ENCODE peak calls at places on chromosomes 13 and 19, in ten cellular contexts. Q is activated CD4-positive, alpha-beta T cell treated with anti-CD3 and anti-CD28 coated beads for 48 hours; V is germinal center; J is omental fat pad; L is hepatocyte; O is RKO; K is NCI-H510A treated with DMSO at 0.1 percent for 48 hours; A is RCC 7860; Z is HFFc6; U is CMK. T is an unnamed sample.

GRCh38 chr13:60326273-60326672 is 70.7 kb upstream of the TDRD3 start:
- DNase-seq in K (no peak), Z (no peak), O (peak; percentile 20), U (no peak), L (no peak), V (no peak), J (no peak), A (no peak), Q (no peak), T (no peak)

GRCh38 chr13:53778937-53779336 is 750.3 kb downstream of the OLFM4 start:
- DNase-seq in K (no peak), O (peak; percentile 47), Q (no peak), J (no peak), U (no peak), Z (no peak), V (no peak), A (no peak), L (no peak), T (no peak)

GRCh38 chr19:10353793-10354391 is 14.5 kb upstream of the ICAM3 start:
- DNase-seq in Q (peak; percentile 85), V (no peak), J (no peak), A (no peak), O (peak; percentile 40), L (peak; percentile 78), K (no peak), Z (no peak), U (no peak), T (no peak)

GRCh38 chr19:1923319-1923718 is 17.7 kb upstream of the CSNK1G2 start:
- DNase-seq in L (no peak), Q (peak; percentile 70), U (no peak), O (no peak), J (no peak), K (no peak), V (peak; percentile 38), Z (no peak), A (no peak), T (no peak)

GRCh38 chr13:94433055-94433947 is 46.2 kb downstream of the DCT start:
- DNase-seq in Z (no peak), V (peak; percentile 4), J (no peak), L (peak; percentile 83), Q (peak; percentile 58), O (no peak), U (no peak), K (peak; percentile 84), A (no peak), T (no peak)

GRCh38 chr19:40799558-40800338 is 757 bp downstream of the EGLN2 start:
- DNase-seq in Z (no peak), A (no peak), U (no peak), K (no peak), O (no peak), L (peak; percentile 66), Q (peak; percentile 40), V (no peak), J (no peak), T (no peak)

GRCh38 chr13:77729502-77730221 is 32.2 kb downstream of the SLAIN1 start:
- DNase-seq in K (no peak), Q (peak; percentile 51), J (no peak), V (no peak), A (no peak), U (no peak), Z (no peak), L (no peak), O (no peak), T (no peak)

GRCh38 chr13:87403748-87404432 is 267.3 kb upstream of the SLITRK5 start:
- DNase-seq in L (no peak), A (no peak), J (no peak), U (no peak), K (no peak), Z (no peak), V (no peak), O (no peak), Q (no peak), T (no peak)

GRCh38 chr19:2613507-2614295 is 88.8 kb downstream of the GNG7 start:
- DNase-seq in U (no peak), O (peak; percentile 32), V (peak; percentile 64), K (no peak), L (peak; percentile 66), Q (peak; percentile 74), Z (peak; percentile 13), A (no peak), J (no peak), T (no peak)

GRCh38 chr19:6167115-6167514 is 31.6 kb downstream of the ACSBG2 start:
- DNase-seq in A (no peak), O (no peak), Z (no peak), J (no peak), K (no peak), Q (no peak), L (no peak), U (no peak), V (no peak), T (no peak)

GRCh38 chr19:58554494-58555368 is at the start of gene CHMP2A:
- DNase-seq in L (peak; percentile 99), Z (peak; percentile 97), A (peak; percentile 85), U (peak; percentile 95), J (peak; percentile 97), O (peak; percentile 97), V (peak; percentile 95), K (no peak), Q (peak; percentile 99), T (peak; percentile 93)

GRCh38 chr19:49431330-49431749 is 6.2 kb downstream of the GFY start:
- DNase-seq in K (no peak), J (no peak), Q (peak; percentile 59), V (peak; percentile 69), A (no peak), Z (no peak), L (no peak), O (no peak), U (no peak), T (no peak)

GRCh38 chr19:23571175-23571574 is 115.8 kb downstream of the ZNF675 start:
- DNase-seq in A (no peak), U (no peak), V (no peak), K (no peak), O (no peak), L (no peak), J (no peak), Q (no peak), Z (no peak), T (no peak)

GRCh38 chr13:71714802-71715375 is 152.1 kb downstream of the DACH1 start:
- DNase-seq in A (no peak), L (no peak), K (no peak), O (no peak), Z (no peak), V (no peak), J (no peak), Q (no peak), U (no peak), T (no peak)

GRCh38 chr13:47351798-47352197 is 454.9 kb upstream of the HTR2A start:
- DNase-seq in V (no peak), O (no peak), J (no peak), U (no peak), L (no peak), K (no peak), Q (no peak), A (no peak), Z (no peak), T (no peak)

GRCh38 chr13:112095354-112095753 is 28.4 kb downstream of the SOX1 start:
- DNase-seq in L (no peak), Q (no peak), O (no peak), U (no peak), V (no peak), J (no peak), A (no peak), Z (no peak), K (no peak), T (no peak)

GRCh38 chr13:50203256-50204083 is 188.2 kb downstream of the KCNRG start:
- DNase-seq in V (no peak), L (no peak), J (no peak), U (no peak), A (no peak), Z (no peak), Q (no peak), O (no peak), K (no peak), T (no peak)

GRCh38 chr19:57803594-57804325 is 11.0 kb downstream of the ZNF552 start:
- DNase-seq in V (no peak), Z (peak; percentile 86), Q (peak; percentile 26), O (peak; percentile 53), A (peak; percentile 87), K (no peak), J (no peak), L (peak; percentile 61), U (no peak), T (no peak)

GRCh38 chr13:98372886-98373285 is 195.8 kb upstream of the RNF113B start:
- DNase-seq in O (no peak), V (no peak), Z (no peak), K (peak; percentile 68), A (no peak), L (no peak), J (no peak), U (no peak), Q (no peak), T (no peak)

GRCh38 chr13:66778461-66778860 is 451.7 kb downstream of the PCDH9 start:
- DNase-seq in J (no peak), K (no peak), Z (no peak), L (no peak), O (no peak), U (no peak), A (no peak), V (no peak), Q (no peak), T (no peak)

GRCh38 chr13:28375250-28375930 is 119.5 kb downstream of the FLT1 start:
- DNase-seq in V (no peak), Z (no peak), O (no peak), J (no peak), K (peak; percentile 17), U (no peak), L (no peak), Q (no peak), A (no peak), T (no peak)

GRCh38 chr13:73825143-73825542 is 309.1 kb downstream of the KLF12 start:
- DNase-seq in L (no peak), V (no peak), K (no peak), A (no peak), J (no peak), O (no peak), U (no peak), Z (no peak), Q (no peak), T (no peak)

GRCh38 chr13:20799726-20800416 is 26.1 kb upstream of the EEF1AKMT1 start:
- DNase-seq in Z (peak; percentile 29), A (no peak), J (no peak), K (no peak), U (no peak), O (peak; percentile 44), Q (no peak), L (no peak), V (no peak), T (no peak)

GRCh38 chr13:106433066-106433465 is 102.4 kb downstream of the EFNB2 start:
- DNase-seq in O (no peak), Q (no peak), U (no peak), J (no peak), Z (no peak), V (no peak), A (no peak), K (no peak), L (no peak), T (no peak)

GRCh38 chr19:58203814-58204475 is 21.1 kb downstream of the ZNF274 start:
- DNase-seq in O (no peak), Q (no peak), K (no peak), V (no peak), Z (no peak), A (no peak), J (no peak), U (no peak), L (no peak), T (no peak)

GRCh38 chr19:51161266-51161665 is 19.2 kb downstream of the SIGLEC7 start:
- DNase-seq in J (no peak), U (no peak), A (no peak), V (no peak), L (no peak), O (no peak), Z (no peak), Q (no peak), K (no peak), T (no peak)

GRCh38 chr19:32421589-32422361 is 16.2 kb downstream of the DPY19L3 start:
- DNase-seq in K (no peak), A (no peak), V (no peak), J (no peak), U (peak; percentile 73), Z (no peak), Q (no peak), O (no peak), L (no peak), T (no peak)

GRCh38 chr13:39588384-39588783 is 14.6 kb downstream of the LHFPL6 start:
- DNase-seq in Z (no peak), U (no peak), J (no peak), O (no peak), A (no peak), L (no peak), Q (no peak), K (no peak), V (no peak), T (no peak)